ENCODE peak calls at places on chromosomes 13 and 19, in five cellular contexts. J, Y, R, N and Z are unnamed samples. For H3K4me1, the result is how much of the 10 kb centered on the place peaks cover.

GRCh38 chr19:51808333-51808986 is 13.5 kb downstream of the FPR3 start:
- DNase-seq in J (no peak), Y (no peak), R (no peak), N (peak), Z (no peak)

GRCh38 chr19:2312819-2313501 is 5.0 kb upstream of the LINGO3 start:
- DNase-seq in J (no peak), Y (no peak), R (no peak), N (no peak), Z (peak)

GRCh38 chr19:49894879-49895565 is 1.7 kb downstream of the IL4I1 start:
- DNase-seq in J (no peak), Y (no peak), R (no peak), N (no peak), Z (no peak)

GRCh38 chr19:2059422-2060201 is 8.6 kb upstream of the MKNK2 start:
- DNase-seq in J (peak), Y (no peak), R (peak), N (peak), Z (no peak)

GRCh38 chr19:39052846-39053245 is 20.5 kb upstream of the FBXO27 start:
- DNase-seq in J (no peak), Y (no peak), R (no peak), N (no peak), Z (no peak)

GRCh38 chr19:32662186-32662585 is 12.8 kb downstream of the ANKRD27 start:
- DNase-seq in J (peak), Y (no peak), R (peak), N (no peak), Z (no peak)

GRCh38 chr19:34254552-34255432 is at the start of gene GARRE1:
- DNase-seq in J (peak), Y (peak), R (no peak), N (peak), Z (peak)

GRCh38 chr13:92900455-92900854 is 326.2 kb upstream of the GPC6 start:
- DNase-seq in J (no peak), Y (no peak), R (peak), N (no peak), Z (no peak)

GRCh38 chr13:100753391-100753790 is 78.8 kb upstream of the TMTC4 start:
- DNase-seq in J (no peak), Y (no peak), R (no peak), N (no peak), Z (no peak)

GRCh38 chr13:45773236-45773635 is 71.1 kb downstream of the CBY2 start:
- DNase-seq in J (peak), Y (no peak), R (peak), N (no peak), Z (no peak)

GRCh38 chr19:14114854-14115253 is 2.7 kb downstream of the PRKACA start:
- DNase-seq in J (no peak), Y (no peak), R (no peak), N (peak), Z (peak)

GRCh38 chr19:30165228-30165813 is 206.9 kb upstream of the ZNF536 start:
- DNase-seq in J (no peak), Y (no peak), R (no peak), N (no peak), Z (no peak)

GRCh38 chr19:1754651-1755466 is 1.6 kb downstream of the ONECUT3 start:
- DNase-seq in J (no peak), Y (no peak), R (peak), N (no peak), Z (no peak)

GRCh38 chr19:38093587-38093986 is 130.4 kb downstream of the DPF1 start:
- DNase-seq in J (no peak), Y (no peak), R (no peak), N (no peak), Z (no peak)

DNA sequence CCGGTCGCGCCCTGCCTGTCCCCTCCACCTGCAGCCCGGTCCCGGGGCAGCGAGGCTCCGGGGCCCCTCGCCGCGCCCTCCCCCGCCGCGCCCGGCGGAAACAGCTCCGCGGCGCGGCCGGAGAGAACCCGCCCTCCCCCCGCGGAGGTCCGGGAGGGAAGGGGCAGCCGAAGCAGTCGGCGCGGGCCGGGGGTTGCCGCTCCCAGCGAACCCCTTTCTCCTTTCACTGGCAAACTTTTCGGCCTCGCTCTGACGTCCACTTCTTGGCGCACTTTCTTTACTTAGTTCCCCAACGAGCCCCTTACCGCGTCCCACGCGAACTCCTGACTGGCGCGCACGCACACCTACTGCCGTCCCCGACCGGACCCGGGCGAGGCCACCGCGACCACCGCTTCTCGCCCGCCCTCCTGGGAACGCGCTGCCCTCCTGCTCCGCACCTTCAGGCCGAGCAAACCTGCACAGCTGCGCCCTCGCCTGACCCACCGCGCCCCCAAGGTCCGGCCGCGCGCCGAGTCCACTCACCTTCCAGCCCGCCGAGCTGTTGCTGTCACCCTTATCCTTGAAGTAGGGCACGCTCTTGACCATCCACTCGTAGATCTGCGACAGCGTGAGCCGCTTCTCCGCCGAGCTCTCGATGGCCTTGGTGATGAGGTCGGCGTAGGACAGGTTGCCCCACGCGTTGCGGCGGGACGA is 1.2 kb downstream of the FOXO1 start:
- DNase-seq in J (no peak), Y (peak), R (peak), N (peak), Z (no peak)
- H2BK120ac ChIP-seq in J (no peak), Y (peak), R (peak), N (peak), Z (no peak)

GRCh38 chr13:85371254-85371653 is 428.0 kb downstream of the SLITRK6 start:
- DNase-seq in J (no peak), Y (no peak), R (no peak), N (no peak), Z (no peak)
- H3K4me1 ChIP-seq in J (under half), Y (under half), R (under half), N (under half), Z (under half)

DNA sequence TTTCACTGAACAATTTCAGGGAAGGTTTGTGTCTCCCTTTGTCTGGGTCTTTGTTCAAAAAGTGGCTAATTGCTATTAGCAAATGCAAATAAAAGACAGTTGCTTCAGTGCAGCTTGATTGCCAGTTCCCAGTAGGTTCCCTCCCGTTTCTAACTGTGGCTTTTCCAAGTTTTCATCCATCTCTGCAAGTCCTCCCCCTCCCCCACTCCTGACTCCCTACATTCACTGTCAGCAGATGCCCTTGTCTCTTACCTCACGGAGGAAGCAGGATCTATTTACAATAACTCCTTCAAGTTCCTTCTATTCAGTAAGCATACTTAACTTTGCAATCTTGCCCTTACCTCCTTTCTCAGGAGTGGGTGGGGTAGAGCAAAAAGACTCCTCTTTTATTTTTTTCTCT is 55.4 kb upstream of the SCEL start:
- DNase-seq in J (no peak), Y (no peak), R (peak), N (no peak), Z (no peak)
- H2BK120ac ChIP-seq in J (no peak), Y (no peak), R (no peak), N (no peak), Z (no peak)

GRCh38 chr19:18286973-18287635 is 5.7 kb upstream of the JUND start:
- DNase-seq in J (no peak), Y (no peak), R (no peak), N (no peak), Z (peak)
- H3K4me1 ChIP-seq in J (under half), Y (under half), R (under half), N (under half), Z (under half)

GRCh38 chr13:33639640-33640080 is 178.3 kb upstream of the RFC3 start:
- DNase-seq in J (no peak), Y (no peak), R (no peak), N (peak), Z (no peak)
- H2BK120ac ChIP-seq in J (peak), Y (no peak), R (peak), N (no peak), Z (no peak)

GRCh38 chr19:5957132-5957531 is 20.8 kb downstream of the RANBP3 start:
- DNase-seq in J (peak), Y (no peak), R (no peak), N (peak), Z (no peak)

GRCh38 chr19:5954293-5954692 is 23.6 kb downstream of the RANBP3 start:
- DNase-seq in J (peak), Y (no peak), R (peak), N (no peak), Z (no peak)

GRCh38 chr19:5956323-5956722 is 21.6 kb downstream of the RANBP3 start:
- DNase-seq in J (no peak), Y (no peak), R (no peak), N (no peak), Z (no peak)

GRCh38 chr19:5956728-5957127 is 21.2 kb downstream of the RANBP3 start:
- DNase-seq in J (no peak), Y (no peak), R (no peak), N (no peak), Z (no peak)

GRCh38 chr19:5955638-5955935 is 22.4 kb downstream of the RANBP3 start:
- DNase-seq in J (peak), Y (no peak), R (peak), N (no peak), Z (no peak)
- H3K4me1 ChIP-seq in J (half or more), Y (half or more), R (half or more), N (under half), Z (under half)

GRCh38 chr19:55644191-55644833 is 863 bp downstream of the ZNF581 start:
- DNase-seq in J (no peak), Y (no peak), R (no peak), N (no peak), Z (no peak)
- H2BK120ac ChIP-seq in J (no peak), Y (no peak), R (no peak), N (peak), Z (no peak)

GRCh38 chr19:44758596-44758995 is 10.1 kb downstream of the BCL3 start:
- DNase-seq in J (no peak), Y (no peak), R (peak), N (peak), Z (peak)
- H3K4me1 ChIP-seq in J (under half), Y (under half), R (under half), N (under half), Z (under half)

GRCh38 chr13:110409581-110409992 is 102.5 kb downstream of the COL4A2 start:
- DNase-seq in J (peak), Y (no peak), R (peak), N (no peak), Z (no peak)
- H2BK120ac ChIP-seq in J (peak), Y (no peak), R (peak), N (peak), Z (no peak)